ENCODE peak calls at places on chromosomes 12 and 14, in six cellular contexts. One of them, this sample, is unnamed.

GRCh38 chr12:116916714-116917114 is 6.0 kb downstream of the FBXW8 start:
- DNase-seq in Panc1: no peak
- DNase-seq in K562: peak
- DNase-seq in HepG2: peak
- DNase-seq in stomach: peak
- DNase-seq in suprapubic skin: no peak
- DNase-seq in this sample: peak

GRCh38 chr14:55277972-55278740 is 6.9 kb downstream of the FBXO34 start:
- DNase-seq in Panc1: no peak
- DNase-seq in K562: no peak
- DNase-seq in HepG2: no peak
- DNase-seq in stomach: no peak
- DNase-seq in suprapubic skin: no peak
- DNase-seq in this sample: no peak

GRCh38 chr14:33210304-33210703 is 271.6 kb downstream of the NPAS3 start:
- DNase-seq in Panc1: no peak
- DNase-seq in K562: no peak
- DNase-seq in HepG2: no peak
- DNase-seq in stomach: no peak
- DNase-seq in suprapubic skin: no peak
- DNase-seq in this sample: no peak

GRCh38 chr12:12734561-12735071 is 17.4 kb downstream of the CDKN1B start:
- DNase-seq in Panc1: no peak
- DNase-seq in K562: no peak
- DNase-seq in HepG2: no peak
- DNase-seq in stomach: no peak
- DNase-seq in suprapubic skin: no peak
- DNase-seq in this sample: no peak

GRCh38 chr12:49121047-49121696 is 10.0 kb downstream of the TUBA1B start:
- DNase-seq in Panc1: peak
- DNase-seq in K562: peak
- DNase-seq in HepG2: peak
- DNase-seq in stomach: peak
- DNase-seq in suprapubic skin: no peak
- DNase-seq in this sample: no peak

GRCh38 chr14:103126088-103126872 is 3.0 kb downstream of the TNFAIP2 start:
- DNase-seq in Panc1: no peak
- DNase-seq in K562: no peak
- DNase-seq in HepG2: no peak
- DNase-seq in stomach: no peak
- DNase-seq in suprapubic skin: no peak
- DNase-seq in this sample: no peak

GRCh38 chr12:76137611-76138010 is 53.1 kb upstream of the NAP1L1 start:
- DNase-seq in Panc1: no peak
- DNase-seq in K562: no peak
- DNase-seq in HepG2: no peak
- DNase-seq in stomach: no peak
- DNase-seq in suprapubic skin: no peak
- DNase-seq in this sample: no peak

GRCh38 chr12:117595751-117596150 is 234.3 kb upstream of the NOS1 start:
- DNase-seq in Panc1: no peak
- DNase-seq in K562: no peak
- DNase-seq in HepG2: no peak
- DNase-seq in stomach: no peak
- DNase-seq in suprapubic skin: no peak
- DNase-seq in this sample: no peak

GRCh38 chr12:114164354-114164753 is 198.2 kb upstream of the RBM19 start:
- DNase-seq in Panc1: no peak
- DNase-seq in K562: no peak
- DNase-seq in HepG2: no peak
- DNase-seq in stomach: no peak
- DNase-seq in suprapubic skin: no peak
- DNase-seq in this sample: no peak

GRCh38 chr14:22668417-22668816 is 24.3 kb upstream of the OR6J1 start:
- DNase-seq in Panc1: no peak
- DNase-seq in K562: no peak
- DNase-seq in HepG2: no peak
- DNase-seq in stomach: no peak
- DNase-seq in suprapubic skin: no peak
- DNase-seq in this sample: no peak

GRCh38 chr12:130633771-130634170 is 82.3 kb downstream of the RIMBP2 start:
- DNase-seq in Panc1: no peak
- DNase-seq in K562: no peak
- DNase-seq in HepG2: no peak
- DNase-seq in stomach: peak
- DNase-seq in suprapubic skin: peak
- DNase-seq in this sample: no peak

GRCh38 chr12:132143328-132144071 is 619 bp downstream of the DDX51 start:
- DNase-seq in Panc1: no peak
- DNase-seq in K562: no peak
- DNase-seq in HepG2: no peak
- DNase-seq in stomach: no peak
- DNase-seq in suprapubic skin: no peak
- DNase-seq in this sample: no peak

GRCh38 chr12:110861729-110862128 is 14.9 kb downstream of the CCDC63 start:
- DNase-seq in Panc1: no peak
- DNase-seq in K562: no peak
- DNase-seq in HepG2: no peak
- DNase-seq in stomach: no peak
- DNase-seq in suprapubic skin: no peak
- DNase-seq in this sample: no peak

GRCh38 chr14:24430143-24430681 is 458 bp downstream of the KHNYN start:
- DNase-seq in Panc1: no peak
- DNase-seq in K562: peak
- DNase-seq in HepG2: peak
- DNase-seq in stomach: peak
- DNase-seq in suprapubic skin: peak
- DNase-seq in this sample: no peak

GRCh38 chr12:109767456-109767855 is 53.8 kb downstream of the FAM222A start:
- DNase-seq in Panc1: no peak
- DNase-seq in K562: no peak
- DNase-seq in HepG2: no peak
- DNase-seq in stomach: no peak
- DNase-seq in suprapubic skin: no peak
- DNase-seq in this sample: no peak

GRCh38 chr14:90508536-90509254 is 111.9 kb downstream of the CALM1 start:
- DNase-seq in Panc1: no peak
- DNase-seq in K562: no peak
- DNase-seq in HepG2: no peak
- DNase-seq in stomach: peak
- DNase-seq in suprapubic skin: no peak
- DNase-seq in this sample: no peak

GRCh38 chr12:47835831-47836155 is 16.1 kb upstream of the HDAC7 start:
- DNase-seq in Panc1: no peak
- DNase-seq in K562: no peak
- DNase-seq in HepG2: no peak
- DNase-seq in stomach: no peak
- DNase-seq in suprapubic skin: no peak
- DNase-seq in this sample: no peak

GRCh38 chr12:106871477-106871876 is 84.2 kb upstream of the TMEM263 start:
- DNase-seq in Panc1: no peak
- DNase-seq in K562: no peak
- DNase-seq in HepG2: no peak
- DNase-seq in stomach: no peak
- DNase-seq in suprapubic skin: no peak
- DNase-seq in this sample: no peak

GRCh38 chr12:93234641-93235040 is 143.1 kb upstream of the NUDT4 start:
- DNase-seq in Panc1: no peak
- DNase-seq in K562: no peak
- DNase-seq in HepG2: no peak
- DNase-seq in stomach: peak
- DNase-seq in suprapubic skin: no peak
- DNase-seq in this sample: no peak

GRCh38 chr12:19480459-19480858 is 41.2 kb downstream of the AEBP2 start:
- DNase-seq in Panc1: no peak
- DNase-seq in K562: no peak
- DNase-seq in HepG2: no peak
- DNase-seq in stomach: no peak
- DNase-seq in suprapubic skin: no peak
- DNase-seq in this sample: no peak

GRCh38 chr12:19484738-19485137 is 45.4 kb downstream of the AEBP2 start:
- DNase-seq in Panc1: no peak
- DNase-seq in K562: no peak
- DNase-seq in HepG2: no peak
- DNase-seq in stomach: no peak
- DNase-seq in suprapubic skin: no peak
- DNase-seq in this sample: no peak

GRCh38 chr12:19482036-19482435 is 42.7 kb downstream of the AEBP2 start:
- DNase-seq in Panc1: no peak
- DNase-seq in K562: no peak
- DNase-seq in HepG2: no peak
- DNase-seq in stomach: no peak
- DNase-seq in suprapubic skin: no peak
- DNase-seq in this sample: no peak

GRCh38 chr12:19483727-19484126 is 44.4 kb downstream of the AEBP2 start:
- DNase-seq in Panc1: no peak
- DNase-seq in K562: no peak
- DNase-seq in HepG2: no peak
- DNase-seq in stomach: no peak
- DNase-seq in suprapubic skin: no peak
- DNase-seq in this sample: no peak

GRCh38 chr12:19482551-19483109 is 43.3 kb downstream of the AEBP2 start:
- DNase-seq in Panc1: no peak
- DNase-seq in K562: no peak
- DNase-seq in HepG2: no peak
- DNase-seq in stomach: no peak
- DNase-seq in suprapubic skin: no peak
- DNase-seq in this sample: peak
- H3K27ac ChIP-seq in Panc1: no peak
- H3K27ac ChIP-seq in K562: peak
- H3K27ac ChIP-seq in HepG2: no peak
- H3K27ac ChIP-seq in stomach: no peak
- H3K27ac ChIP-seq in suprapubic skin: peak
- H3K27ac ChIP-seq in this sample: no peak

GRCh38 chr14:68929623-68930307 is 49.3 kb downstream of the ACTN1 start:
- DNase-seq in Panc1: no peak
- DNase-seq in K562: no peak
- DNase-seq in HepG2: peak
- DNase-seq in stomach: no peak
- DNase-seq in suprapubic skin: no peak
- DNase-seq in this sample: peak

GRCh38 chr14:68932219-68932618 is 46.9 kb downstream of the ACTN1 start:
- DNase-seq in Panc1: no peak
- DNase-seq in K562: no peak
- DNase-seq in HepG2: no peak
- DNase-seq in stomach: no peak
- DNase-seq in suprapubic skin: no peak
- DNase-seq in this sample: no peak

GRCh38 chr14:68931063-68931462 is 48.0 kb downstream of the ACTN1 start:
- DNase-seq in Panc1: no peak
- DNase-seq in K562: no peak
- DNase-seq in HepG2: no peak
- DNase-seq in stomach: no peak
- DNase-seq in suprapubic skin: no peak
- DNase-seq in this sample: no peak

GRCh38 chr14:68932686-68933085 is 46.4 kb downstream of the ACTN1 start:
- DNase-seq in Panc1: no peak
- DNase-seq in K562: no peak
- DNase-seq in HepG2: no peak
- DNase-seq in stomach: no peak
- DNase-seq in suprapubic skin: no peak
- DNase-seq in this sample: no peak

DNA sequence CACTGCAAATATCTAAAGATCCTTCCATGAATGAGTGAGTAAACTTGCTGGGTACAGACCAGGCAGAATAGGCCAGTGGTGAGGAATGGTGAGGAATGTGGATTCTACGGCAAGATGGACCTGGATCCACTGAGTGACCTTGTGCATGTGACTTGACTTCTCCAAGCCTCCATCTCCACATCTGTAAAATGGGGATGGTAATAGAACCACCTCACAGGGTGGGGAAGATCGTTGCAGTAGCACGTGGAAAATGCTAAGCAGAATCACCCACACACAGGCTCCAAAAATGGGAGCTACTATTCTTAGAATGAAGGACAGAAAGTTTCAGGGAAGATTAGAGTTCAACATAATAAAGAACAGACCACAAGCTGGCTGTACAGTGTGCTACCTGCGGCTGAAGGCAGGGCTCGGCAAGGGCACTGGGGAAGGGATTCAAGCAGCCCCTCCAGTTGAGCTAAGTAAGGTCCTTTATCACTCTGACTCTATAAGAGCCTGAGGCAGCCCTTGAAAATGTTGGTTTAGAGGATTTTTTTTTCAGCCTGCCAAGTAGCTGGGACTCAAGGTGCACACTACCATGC is 47.5 kb downstream of the ACTN1 start:
- DNase-seq in Panc1: no peak
- DNase-seq in K562: no peak
- DNase-seq in HepG2: no peak
- DNase-seq in stomach: no peak
- DNase-seq in suprapubic skin: no peak
- DNase-seq in this sample: no peak
- TF ChIP-seq POLR2AphosphoS5 in Panc1: no peak
- TF ChIP-seq POLR2AphosphoS5 in K562: no peak
- TF ChIP-seq POLR2AphosphoS5 in HepG2: no peak
- TF ChIP-seq POLR2AphosphoS5 in stomach: no peak
- TF ChIP-seq POLR2AphosphoS5 in suprapubic skin: no peak
- TF ChIP-seq POLR2AphosphoS5 in this sample: no peak

GRCh38 chr14:89041245-89041585 is 216.8 kb downstream of the TTC8 start:
- DNase-seq in Panc1: no peak
- DNase-seq in K562: no peak
- DNase-seq in HepG2: peak
- DNase-seq in stomach: peak
- DNase-seq in suprapubic skin: no peak
- DNase-seq in this sample: no peak
- H3K4me3 ChIP-seq in Panc1: peak
- H3K4me3 ChIP-seq in K562: no peak
- H3K4me3 ChIP-seq in HepG2: peak
- H3K4me3 ChIP-seq in stomach: peak
- H3K4me3 ChIP-seq in suprapubic skin: peak
- H3K4me3 ChIP-seq in this sample: no peak

GRCh38 chr14:84068288-84068687 is 1461.7 kb upstream of the FLRT2 start:
- DNase-seq in Panc1: no peak
- DNase-seq in K562: no peak
- DNase-seq in HepG2: no peak
- DNase-seq in stomach: no peak
- DNase-seq in suprapubic skin: no peak
- DNase-seq in this sample: no peak

GRCh38 chr14:84064296-84064695 is 1465.6 kb upstream of the FLRT2 start:
- DNase-seq in Panc1: no peak
- DNase-seq in K562: no peak
- DNase-seq in HepG2: no peak
- DNase-seq in stomach: no peak
- DNase-seq in suprapubic skin: no peak
- DNase-seq in this sample: no peak

GRCh38 chr14:84065811-84066210 is 1464.1 kb upstream of the FLRT2 start:
- DNase-seq in Panc1: no peak
- DNase-seq in K562: no peak
- DNase-seq in HepG2: no peak
- DNase-seq in stomach: no peak
- DNase-seq in suprapubic skin: no peak
- DNase-seq in this sample: peak

DNA sequence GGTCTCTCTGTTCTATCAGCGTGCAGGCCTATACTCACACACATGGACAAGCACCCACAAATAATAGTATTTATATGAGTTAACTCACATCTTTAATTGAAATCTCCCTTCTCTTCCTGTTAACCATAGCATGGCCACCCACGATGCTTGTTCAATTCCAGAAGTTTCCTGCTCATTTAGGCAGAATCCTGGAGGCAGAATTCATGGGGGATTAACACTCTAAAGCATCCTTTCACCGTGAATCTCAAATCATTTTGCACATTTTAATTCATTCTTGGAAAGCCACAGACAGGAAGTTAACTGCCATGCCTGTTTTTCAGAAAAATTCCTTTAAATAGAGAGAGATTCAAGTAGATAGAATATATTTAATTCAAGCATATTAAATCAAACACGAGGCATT is 1465.2 kb upstream of the FLRT2 start:
- DNase-seq in Panc1: no peak
- DNase-seq in K562: no peak
- DNase-seq in HepG2: no peak
- DNase-seq in stomach: no peak
- DNase-seq in suprapubic skin: no peak
- DNase-seq in this sample: no peak
- H3K27ac ChIP-seq in Panc1: no peak
- H3K27ac ChIP-seq in K562: no peak
- H3K27ac ChIP-seq in HepG2: no peak
- H3K27ac ChIP-seq in stomach: no peak
- H3K27ac ChIP-seq in suprapubic skin: no peak
- H3K27ac ChIP-seq in this sample: no peak

This sample was measured in HL-60.